ENCODE peak calls at places on chromosomes 6 and 20, in six cellular contexts. J, L, C, F, V and O are unnamed samples.

GRCh38 chr6:41596096-41596685 is 42.1 kb upstream of the MDFI start:
- DNase-seq in C (no peak), L (no peak), V (no peak), J (no peak), F (no peak), O (no peak)

GRCh38 chr6:34202329-34203201 is 34.1 kb upstream of the HMGA1 start:
- DNase-seq in V (no peak), F (no peak), J (no peak), C (no peak), L (no peak), O (no peak)

GRCh38 chr6:144768676-144769599 is 483.8 kb downstream of the UTRN start:
- DNase-seq in C (no peak), J (no peak), F (no peak), L (no peak), V (no peak), O (no peak)

GRCh38 chr20:21166801-21167200 is 40.9 kb downstream of the KIZ start:
- DNase-seq in L (no peak), V (no peak), F (no peak), J (no peak), C (no peak), O (no peak)

GRCh38 chr20:37007898-37008649 is 56.6 kb upstream of the SAMHD1 start:
- DNase-seq in C (no peak), V (peak), J (peak), F (peak), L (no peak), O (no peak)

GRCh38 chr6:32794510-32794909 is 22.3 kb downstream of the HLA-DOB start:
- DNase-seq in F (no peak), C (no peak), L (no peak), J (no peak), V (no peak), O (no peak)

GRCh38 chr20:32527447-32528055 is 57.6 kb downstream of the NOL4L start:
- DNase-seq in C (no peak), F (no peak), J (no peak), V (peak), L (no peak), O (no peak)

GRCh38 chr20:57964011-57964862 is 254.4 kb upstream of the PMEPA1 start:
- DNase-seq in L (no peak), C (peak), V (no peak), J (no peak), F (no peak), O (no peak)

GRCh38 chr20:57217802-57218201 is 48.6 kb downstream of the BMP7 start:
- DNase-seq in F (no peak), J (no peak), V (no peak), C (no peak), L (no peak), O (no peak)

GRCh38 chr6:146594495-146594894 is 4.3 kb upstream of the ADGB start:
- DNase-seq in F (no peak), V (no peak), L (no peak), J (no peak), C (no peak), O (no peak)

GRCh38 chr6:42378536-42378935 is 73.2 kb downstream of the TRERF1 start:
- DNase-seq in C (no peak), L (no peak), F (no peak), J (no peak), V (no peak), O (no peak)

GRCh38 chr6:18088419-18089296 is 33.8 kb downstream of the NHLRC1 start:
- DNase-seq in V (no peak), J (no peak), F (no peak), L (no peak), C (no peak), O (no peak)

GRCh38 chr6:83311231-83311630 is 118.1 kb downstream of the RWDD2A start:
- DNase-seq in F (no peak), L (no peak), J (no peak), V (no peak), C (no peak), O (no peak)

GRCh38 chr6:21508753-21509152 is 84.8 kb upstream of the SOX4 start:
- DNase-seq in F (no peak), L (no peak), J (no peak), V (no peak), C (no peak), O (no peak)

GRCh38 chr6:91434135-91434534 is 847.3 kb upstream of the MAP3K7 start:
- DNase-seq in J (no peak), F (no peak), C (no peak), V (no peak), L (no peak), O (no peak)

GRCh38 chr20:63309261-63310071 is 16.5 kb downstream of the COL20A1 start:
- DNase-seq in V (peak), C (peak), L (peak), F (no peak), J (peak), O (no peak)

GRCh38 chr20:19588731-19589130 is 169.3 kb upstream of the RIN2 start:
- DNase-seq in V (no peak), J (no peak), C (no peak), L (no peak), F (no peak), O (no peak)

GRCh38 chr6:165634486-165634885 is 28.6 kb downstream of the PDE10A start:
- DNase-seq in F (no peak), C (no peak), V (no peak), J (no peak), L (no peak), O (no peak)

GRCh38 chr6:41536884-41537347 is 9.3 kb upstream of the FOXP4 start:
- DNase-seq in C (no peak), L (no peak), V (no peak), F (no peak), J (peak), O (no peak)

GRCh38 chr6:170405311-170405975 is 98.9 kb downstream of the FAM120B start:
- DNase-seq in L (no peak), J (no peak), C (no peak), V (no peak), F (no peak), O (no peak)

GRCh38 chr6:16511048-16511660 is 250.1 kb downstream of the ATXN1 start:
- DNase-seq in F (no peak), J (peak), L (peak), C (no peak), V (no peak), O (no peak)

GRCh38 chr20:63810730-63811490 is 20.2 kb downstream of the ZBTB46 start:
- DNase-seq in J (no peak), F (no peak), L (no peak), C (no peak), V (no peak), O (no peak)

GRCh38 chr20:57500941-57501340 is 24.0 kb downstream of the CTCFL start:
- DNase-seq in C (no peak), V (no peak), J (no peak), F (no peak), L (no peak), O (no peak)

GRCh38 chr6:120290964-120291363 is 941.4 kb upstream of the MAN1A1 start:
- DNase-seq in C (no peak), F (no peak), L (no peak), J (no peak), V (no peak), O (no peak)

GRCh38 chr6:14706378-14706929 is 539.4 kb upstream of the JARID2 start:
- DNase-seq in L (no peak), C (peak), V (no peak), J (no peak), F (no peak), O (no peak)

GRCh38 chr6:26284537-26285142 is 80.4 kb upstream of the BTN3A2 start:
- DNase-seq in J (peak), C (peak), F (peak), V (peak), L (no peak), O (no peak)

GRCh38 chr6:41439524-41440418 is 104.4 kb downstream of the NCR2 start:
- DNase-seq in C (no peak), F (peak), L (no peak), V (no peak), J (no peak), O (no peak)

GRCh38 chr6:25991785-25992412 is 29.3 kb downstream of the TRIM38 start:
- DNase-seq in L (peak), J (peak), V (no peak), F (no peak), C (peak), O (peak)

GRCh38 chr6:75167851-75168250 is 38.0 kb downstream of the COL12A1 start:
- DNase-seq in J (no peak), C (no peak), V (no peak), F (no peak), L (no peak), O (no peak)

GRCh38 chr6:75170666-75171065 is 35.2 kb downstream of the COL12A1 start:
- DNase-seq in V (no peak), L (no peak), C (no peak), F (no peak), J (no peak), O (no peak)

GRCh38 chr6:75171151-75171550 is 34.7 kb downstream of the COL12A1 start:
- DNase-seq in F (no peak), C (no peak), J (no peak), L (no peak), V (no peak), O (no peak)

GRCh38 chr6:75169689-75170088 is 36.2 kb downstream of the COL12A1 start:
- DNase-seq in F (no peak), L (no peak), J (no peak), V (no peak), C (no peak), O (no peak)

GRCh38 chr6:75171581-75172360 is 34.1 kb downstream of the COL12A1 start:
- DNase-seq in F (no peak), J (no peak), C (no peak), V (no peak), L (no peak), O (no peak)
- H3K27ac ChIP-seq in F (no peak), J (no peak), C (no peak), V (no peak), L (no peak), O (no peak)

DNA sequence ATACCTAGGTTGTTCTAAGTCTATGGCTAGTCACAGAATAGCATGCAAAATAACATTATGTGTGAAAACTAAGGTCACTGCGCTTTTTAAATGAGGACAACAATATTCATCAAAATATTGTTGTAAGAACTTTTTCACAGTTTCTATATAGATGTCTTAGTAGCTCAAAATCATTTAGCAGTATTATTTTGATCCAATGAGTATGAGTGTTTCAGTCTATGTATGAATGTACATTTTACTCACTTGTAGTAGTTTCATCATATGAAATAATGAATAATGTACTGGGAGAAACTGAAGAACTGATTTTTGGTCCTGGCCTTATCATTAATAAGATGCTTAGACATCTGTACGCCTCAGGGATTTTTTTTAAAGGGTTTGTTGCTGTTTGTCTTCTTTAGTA is 16.5 kb upstream of the TMEM30A start:
- DNase-seq in L (no peak), C (no peak), J (no peak), F (no peak), V (no peak), O (no peak)
- H3K27ac ChIP-seq in L (no peak), C (no peak), J (no peak), F (no peak), V (no peak), O (no peak)

DNA sequence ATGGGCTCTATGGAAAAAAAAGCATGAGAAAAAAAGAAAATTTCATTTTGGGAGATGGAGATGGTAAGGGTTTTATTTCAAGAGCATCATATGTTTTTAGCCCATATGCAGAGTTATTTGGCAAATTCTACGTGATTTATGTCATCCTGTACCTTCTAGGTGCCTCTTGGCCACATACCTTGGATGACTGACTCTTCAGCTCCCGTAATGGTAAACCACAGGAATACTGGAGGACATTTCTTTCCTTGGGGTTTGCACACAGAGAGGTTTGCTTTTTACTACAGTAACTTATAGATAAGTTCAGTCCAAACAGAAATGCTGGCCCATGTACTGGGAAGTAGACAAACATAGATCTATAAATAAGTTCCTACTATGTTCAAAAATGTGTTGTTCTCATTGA is 132.2 kb downstream of the SH3BGRL2 start:
- DNase-seq in L (no peak), J (no peak), V (no peak), C (no peak), F (no peak), O (no peak)
- H3K27ac ChIP-seq in L (no peak), J (no peak), V (no peak), C (no peak), F (no peak), O (no peak)

GRCh38 chr6:143634486-143634885 is 43.3 kb upstream of the PHACTR2 start:
- DNase-seq in L (no peak), C (no peak), V (no peak), J (no peak), F (no peak), O (no peak)

GRCh38 chr6:143629104-143630080 is 48.4 kb upstream of the PHACTR2 start:
- DNase-seq in V (no peak), C (no peak), L (no peak), F (no peak), J (no peak), O (no peak)

GRCh38 chr6:143632894-143633293 is 44.9 kb upstream of the PHACTR2 start:
- DNase-seq in J (no peak), L (no peak), C (no peak), V (no peak), F (no peak), O (no peak)
- H3K27ac ChIP-seq in J (no peak), L (no peak), C (no peak), V (no peak), F (no peak), O (no peak)

GRCh38 chr20:47330933-47331708 is 25.4 kb downstream of the ZMYND8 start:
- DNase-seq in C (peak), J (peak), L (peak), F (no peak), V (no peak), O (no peak)
- H3K27ac ChIP-seq in C (peak), J (peak), L (peak), F (no peak), V (peak), O (peak)

GRCh38 chr6:47132724-47133123 is 90.6 kb upstream of the ADGRF1 start:
- DNase-seq in F (no peak), C (no peak), J (peak), V (no peak), L (no peak), O (no peak)
- H3K27ac ChIP-seq in F (no peak), C (no peak), J (no peak), V (no peak), L (peak), O (peak)

GRCh38 chr6:116370328-116370716 is 425 bp upstream of the DSE start:
- DNase-seq in L (peak), C (no peak), V (no peak), J (no peak), F (no peak), O (no peak)

GRCh38 chr6:116373300-116373699 is 2.6 kb downstream of the DSE start:
- DNase-seq in C (no peak), J (no peak), F (no peak), V (no peak), L (no peak), O (no peak)

GRCh38 chr6:116371384-116372209 is 850 bp downstream of the DSE start:
- DNase-seq in C (peak), J (peak), V (peak), F (peak), L (peak), O (no peak)

GRCh38 chr6:116369540-116370327 is 1.0 kb upstream of the DSE start:
- DNase-seq in V (no peak), C (no peak), L (no peak), J (no peak), F (peak), O (no peak)

DNA sequence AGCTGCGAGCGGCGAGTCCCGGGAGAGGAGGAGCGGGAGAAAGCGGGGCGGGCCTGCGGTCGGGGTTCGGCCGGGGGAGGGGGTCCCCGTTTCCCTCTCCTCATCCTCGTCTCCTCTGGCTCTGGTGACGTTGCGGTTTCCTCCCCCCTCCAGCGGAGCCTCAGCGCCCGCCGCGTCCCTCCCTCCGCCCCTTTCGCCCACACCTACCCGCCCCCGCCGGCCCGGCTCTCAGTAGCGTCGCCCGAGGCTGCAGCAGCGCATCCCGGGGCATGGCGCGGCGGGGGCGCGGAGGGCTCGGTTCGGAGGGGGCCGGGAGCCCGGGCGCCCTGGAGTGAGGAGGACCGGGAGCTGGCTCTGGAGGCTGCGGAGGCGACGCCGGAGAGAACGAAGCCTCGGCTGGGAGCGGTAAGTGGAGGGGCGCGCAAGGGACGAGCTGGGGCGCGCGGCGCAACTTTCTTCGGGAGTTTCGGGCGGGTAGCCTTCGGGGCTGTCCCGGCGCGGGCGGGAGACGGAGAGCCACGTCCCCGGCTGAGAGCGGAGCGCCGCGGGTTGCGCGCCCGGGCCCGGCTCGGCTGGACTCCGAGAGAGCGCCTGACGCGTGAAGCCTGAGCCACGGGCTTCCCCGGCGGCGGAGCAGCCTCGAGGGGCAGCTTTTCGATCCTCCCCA is at the start of gene DSE:
- DNase-seq in L (peak), C (peak), J (peak), F (peak), V (peak), O (peak)
- H3K27ac ChIP-seq in L (peak), C (peak), J (peak), F (peak), V (no peak), O (peak)

GRCh38 chr6:128888444-128889175 is 5.7 kb downstream of the LAMA2 start:
- DNase-seq in C (no peak), V (no peak), F (no peak), L (no peak), J (no peak), O (no peak)

GRCh38 chr6:128882560-128882959 is 378 bp upstream of the LAMA2 start:
- DNase-seq in L (no peak), J (no peak), F (no peak), V (no peak), C (no peak), O (no peak)

GRCh38 chr6:128885381-128885780 is 2.4 kb downstream of the LAMA2 start:
- DNase-seq in L (no peak), V (no peak), J (no peak), F (no peak), C (no peak), O (no peak)

GRCh38 chr6:128882991-128883571 is at the start of gene LAMA2:
- DNase-seq in V (no peak), L (no peak), J (peak), F (no peak), C (peak), O (peak)
- H3K27ac ChIP-seq in V (no peak), L (no peak), J (no peak), F (no peak), C (peak), O (peak)

DNA sequence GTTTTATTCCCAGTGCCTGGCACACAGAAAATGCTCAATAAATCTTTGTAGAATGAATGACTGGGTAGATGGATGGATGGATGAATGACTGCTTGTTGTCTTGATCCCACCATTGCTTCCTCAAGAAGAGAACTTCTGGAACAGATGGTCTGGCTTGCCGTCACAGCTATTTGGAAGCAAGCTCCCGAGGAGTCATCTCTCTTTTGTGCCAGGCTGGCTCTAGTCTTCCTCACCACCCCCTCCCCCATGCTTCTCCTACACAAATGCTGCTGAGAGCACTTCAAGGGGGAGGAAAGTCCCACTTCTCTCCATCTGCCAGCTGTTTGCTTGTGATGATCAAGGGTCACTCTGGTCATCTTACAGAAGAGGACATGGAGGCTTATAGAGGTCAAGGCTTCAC is 11.6 kb upstream of the KCNG1 start:
- DNase-seq in F (no peak), V (no peak), J (no peak), C (no peak), L (no peak), O (no peak)
- H3K27ac ChIP-seq in F (no peak), V (no peak), J (no peak), C (no peak), L (peak), O (no peak)

GRCh38 chr6:157198425-157199279 is 124.7 kb downstream of the TMEM242 start:
- DNase-seq in F (no peak), L (no peak), C (peak), J (peak), V (no peak), O (no peak)
- H3K27ac ChIP-seq in F (no peak), L (no peak), C (peak), J (no peak), V (no peak), O (peak)